ENCODE peak calls at places on chromosome 3, in five cellular contexts. One of them, this sample, is unnamed.

GRCh38 chr3:15281817-15282216 is 50.6 kb downstream of the SH3BP5 start:
- DNase-seq in smooth muscle cell of the brain vasculature: no peak
- DNase-seq in stimulated activated naive CD8-positive, alpha-beta T cell treated with anti-CD3 and anti-CD28 coated beads, Interleukin-15, Interleukin-2, amounts not matched to agents 100 U/mL and 50 U/mL, for 24 hours: no peak
- DNase-seq in left lung: peak
- DNase-seq in foreskin fibroblast: no peak
- DNase-seq in this sample: no peak

GRCh38 chr3:196115678-196116083 is 33.8 kb upstream of the TFRC start:
- DNase-seq in foreskin fibroblast: no peak
- DNase-seq in left lung: no peak
- DNase-seq in stimulated activated naive CD8-positive, alpha-beta T cell treated with anti-CD3 and anti-CD28 coated beads, Interleukin-15, Interleukin-2, amounts not matched to agents 100 U/mL and 50 U/mL, for 24 hours: no peak
- DNase-seq in smooth muscle cell of the brain vasculature: no peak
- DNase-seq in this sample: no peak

GRCh38 chr3:183160616-183161015 is 1.9 kb downstream of the LAMP3 start:
- DNase-seq in foreskin fibroblast: no peak
- DNase-seq in smooth muscle cell of the brain vasculature: no peak
- DNase-seq in stimulated activated naive CD8-positive, alpha-beta T cell treated with anti-CD3 and anti-CD28 coated beads, Interleukin-15, Interleukin-2, amounts not matched to agents 100 U/mL and 50 U/mL, for 24 hours: no peak
- DNase-seq in left lung: no peak
- DNase-seq in this sample: no peak

GRCh38 chr3:125123906-125124305 is 68.1 kb upstream of the HEG1 start:
- DNase-seq in stimulated activated naive CD8-positive, alpha-beta T cell treated with anti-CD3 and anti-CD28 coated beads, Interleukin-15, Interleukin-2, amounts not matched to agents 100 U/mL and 50 U/mL, for 24 hours: no peak
- DNase-seq in left lung: no peak
- DNase-seq in foreskin fibroblast: no peak
- DNase-seq in smooth muscle cell of the brain vasculature: no peak
- DNase-seq in this sample: no peak

GRCh38 chr3:197792019-197792647 is 1.1 kb downstream of the LRCH3 start:
- DNase-seq in stimulated activated naive CD8-positive, alpha-beta T cell treated with anti-CD3 and anti-CD28 coated beads, Interleukin-15, Interleukin-2, amounts not matched to agents 100 U/mL and 50 U/mL, for 24 hours: peak
- DNase-seq in left lung: no peak
- DNase-seq in foreskin fibroblast: no peak
- DNase-seq in smooth muscle cell of the brain vasculature: no peak
- DNase-seq in this sample: no peak

GRCh38 chr3:157752952-157753351 is 249.7 kb upstream of the VEPH1 start:
- DNase-seq in left lung: no peak
- DNase-seq in foreskin fibroblast: no peak
- DNase-seq in smooth muscle cell of the brain vasculature: no peak
- DNase-seq in stimulated activated naive CD8-positive, alpha-beta T cell treated with anti-CD3 and anti-CD28 coated beads, Interleukin-15, Interleukin-2, amounts not matched to agents 100 U/mL and 50 U/mL, for 24 hours: no peak
- DNase-seq in this sample: no peak

GRCh38 chr3:153215497-153215896 is 53.5 kb downstream of the RAP2B start:
- DNase-seq in stimulated activated naive CD8-positive, alpha-beta T cell treated with anti-CD3 and anti-CD28 coated beads, Interleukin-15, Interleukin-2, amounts not matched to agents 100 U/mL and 50 U/mL, for 24 hours: no peak
- DNase-seq in foreskin fibroblast: no peak
- DNase-seq in left lung: no peak
- DNase-seq in smooth muscle cell of the brain vasculature: no peak
- DNase-seq in this sample: no peak

GRCh38 chr3:50155891-50156290 is 767 bp downstream of the SEMA3F start:
- DNase-seq in left lung: no peak
- DNase-seq in foreskin fibroblast: no peak
- DNase-seq in smooth muscle cell of the brain vasculature: no peak
- DNase-seq in stimulated activated naive CD8-positive, alpha-beta T cell treated with anti-CD3 and anti-CD28 coated beads, Interleukin-15, Interleukin-2, amounts not matched to agents 100 U/mL and 50 U/mL, for 24 hours: no peak
- DNase-seq in this sample: no peak

GRCh38 chr3:123749716-123750115 is 134.4 kb downstream of the MYLK start:
- DNase-seq in left lung: no peak
- DNase-seq in stimulated activated naive CD8-positive, alpha-beta T cell treated with anti-CD3 and anti-CD28 coated beads, Interleukin-15, Interleukin-2, amounts not matched to agents 100 U/mL and 50 U/mL, for 24 hours: no peak
- DNase-seq in foreskin fibroblast: peak
- DNase-seq in smooth muscle cell of the brain vasculature: no peak
- DNase-seq in this sample: no peak

GRCh38 chr3:32278714-32279113 is 40.2 kb downstream of the CMTM8 start:
- DNase-seq in stimulated activated naive CD8-positive, alpha-beta T cell treated with anti-CD3 and anti-CD28 coated beads, Interleukin-15, Interleukin-2, amounts not matched to agents 100 U/mL and 50 U/mL, for 24 hours: no peak
- DNase-seq in foreskin fibroblast: peak
- DNase-seq in left lung: no peak
- DNase-seq in smooth muscle cell of the brain vasculature: no peak
- DNase-seq in this sample: no peak